ENCODE peak calls at places on chromosomes 16 and 17, in ten cellular contexts. V is hippocampal formation; K is HT-29; B is RWPE1; L is activated T-helper 9 cell treated with anti-CD3 and anti-CD28 coated beads, Interleukin-2, amount 50 U/mL, for 16 hours; U is NCI-H1092; X is C1 segment of cervical spinal cord; N is HAP-1; F is WTC11; D is NCI-H460. G is an unnamed sample.

GRCh38 chr17:8151120-8151640 is 1.0 kb downstream of the PER1 start:
- DNase-seq in V (peak), K (peak), B (no peak), L (peak), U (peak), X (peak), N (no peak), F (peak), D (no peak), G (peak)

GRCh38 chr17:37261286-37261685 is 114.5 kb upstream of the C17orf78 start:
- DNase-seq in V (no peak), K (no peak), B (no peak), L (no peak), U (no peak), X (no peak), N (no peak), F (no peak), D (no peak), G (no peak)

GRCh38 chr17:34363183-34363661 is at the start of gene CCL1:
- DNase-seq in V (no peak), K (no peak), B (no peak), L (no peak), U (no peak), X (no peak), N (no peak), F (no peak), D (no peak), G (no peak)

GRCh38 chr17:64172510-64172909 is 42.6 kb upstream of the ERN1 start:
- DNase-seq in V (no peak), K (no peak), B (no peak), L (no peak), U (no peak), X (no peak), N (no peak), F (no peak), D (no peak), G (no peak)

GRCh38 chr17:14153374-14153773 is 83.3 kb downstream of the CDRT15 start:
- DNase-seq in V (no peak), K (no peak), B (no peak), L (no peak), U (no peak), X (no peak), N (no peak), F (no peak), D (no peak), G (no peak)

GRCh38 chr17:46013502-46014165 is 14.6 kb downstream of the STH start:
- DNase-seq in V (peak), K (no peak), B (no peak), L (no peak), U (peak), X (no peak), N (no peak), F (no peak), D (no peak), G (no peak)

GRCh38 chr17:1379930-1380313 is 20.1 kb downstream of the YWHAE start:
- DNase-seq in V (no peak), K (no peak), B (no peak), L (peak), U (no peak), X (no peak), N (no peak), F (no peak), D (no peak), G (no peak)

GRCh38 chr17:18368948-18369347 is 5.6 kb upstream of the SHMT1 start:
- DNase-seq in V (no peak), K (no peak), B (peak), L (no peak), U (no peak), X (no peak), N (no peak), F (no peak), D (no peak), G (no peak)

GRCh38 chr16:629289-630023 is 1.3 kb upstream of the WFIKKN1 start:
- DNase-seq in V (no peak), K (no peak), B (no peak), L (no peak), U (no peak), X (no peak), N (no peak), F (peak), D (no peak), G (no peak)

G was measured in frontal cortex.